ENCODE peak calls at places on chromosomes 1 and 21, in four cellular contexts. M is C1 segment of cervical spinal cord, S is IMR-90, U is psoas muscle. V is an unnamed sample.

GRCh38 chr1:168225476-168226190 is at the start of gene SFT2D2:
- DNase-seq in M (peak; percentile 72), S (peak; percentile 67), U (peak; percentile 85), V (peak; percentile 92)

GRCh38 chr1:55781944-55782482 is 566.8 kb upstream of the USP24 start:
- DNase-seq in M (no peak), S (peak; percentile 94), U (no peak), V (peak; percentile 50)

GRCh38 chr1:228804640-228805413 is 69.5 kb downstream of the RHOU start:
- DNase-seq in M (no peak), S (no peak), U (no peak), V (no peak)

GRCh38 chr1:29669912-29670311 is 433.6 kb downstream of the PTPRU start:
- DNase-seq in M (no peak), S (no peak), U (no peak), V (no peak)

GRCh38 chr1:4756851-4757580 is 102.6 kb downstream of the AJAP1 start:
- DNase-seq in M (no peak), S (no peak), U (no peak), V (no peak)

GRCh38 chr21:44548381-44548780 is 2.9 kb downstream of the KRTAP10-2 start:
- DNase-seq in M (no peak), S (no peak), U (no peak), V (no peak)

GRCh38 chr1:229709620-229710019 is 83.6 kb downstream of the URB2 start:
- DNase-seq in M (no peak), S (no peak), U (no peak), V (no peak)

GRCh38 chr1:185864889-185865288 is 130.7 kb downstream of the HMCN1 start:
- DNase-seq in M (no peak), S (peak; percentile 97), U (no peak), V (no peak)

GRCh38 chr1:115969509-115969908 is 6.8 kb upstream of the SLC22A15 start:
- DNase-seq in M (no peak), S (no peak), U (no peak), V (no peak)

GRCh38 chr1:16921391-16922185 is at the start of gene CROCC:
- DNase-seq in M (peak; percentile 28), S (no peak), U (peak; percentile 68), V (peak; percentile 75)

GRCh38 chr21:45031231-45032191 is 42.9 kb upstream of the ADARB1 start:
- DNase-seq in M (no peak), S (no peak), U (peak; percentile 39), V (peak; percentile 39)

GRCh38 chr1:208298593-208299233 is 54.5 kb upstream of the PLXNA2 start:
- DNase-seq in M (no peak), S (no peak), U (no peak), V (peak; percentile 46)